ENCODE peak calls at places on chromosomes 3 and 15, in four cellular contexts. N, H, E and Q are unnamed samples.

GRCh38 chr3:140022061-140022781 is 87.2 kb downstream of the CLSTN2 start:
- DNase-seq in N (no peak), H (no peak), E (no peak), Q (no peak)

GRCh38 chr3:76765526-76765925 is 274.4 kb upstream of the ROBO2 start:
- DNase-seq in N (no peak), H (no peak), E (no peak), Q (no peak)

GRCh38 chr15:84112025-84112424 is 123.5 kb upstream of the GOLGA6L4 start:
- DNase-seq in N (no peak), H (no peak), E (peak), Q (no peak)

GRCh38 chr15:99755692-99756409 is 22.6 kb upstream of the LYSMD4 start:
- DNase-seq in N (no peak), H (peak), E (peak), Q (peak)

GRCh38 chr15:101841656-101842055 is 29.7 kb downstream of the OR4F15 start:
- DNase-seq in N (no peak), H (no peak), E (no peak), Q (no peak)

GRCh38 chr15:50127255-50127777 is 8.3 kb upstream of the ATP8B4 start:
- DNase-seq in N (no peak), H (no peak), E (no peak), Q (no peak)

GRCh38 chr15:57914350-57915055 is 151.0 kb downstream of the ALDH1A2 start:
- DNase-seq in N (no peak), H (no peak), E (no peak), Q (no peak)

GRCh38 chr3:177490626-177491025 is 293.3 kb upstream of the TBL1XR1 start:
- DNase-seq in N (no peak), H (no peak), E (no peak), Q (no peak)

GRCh38 chr3:77462951-77463350 is 423.1 kb downstream of the ROBO2 start:
- DNase-seq in N (no peak), H (no peak), E (no peak), Q (no peak)

DNA sequence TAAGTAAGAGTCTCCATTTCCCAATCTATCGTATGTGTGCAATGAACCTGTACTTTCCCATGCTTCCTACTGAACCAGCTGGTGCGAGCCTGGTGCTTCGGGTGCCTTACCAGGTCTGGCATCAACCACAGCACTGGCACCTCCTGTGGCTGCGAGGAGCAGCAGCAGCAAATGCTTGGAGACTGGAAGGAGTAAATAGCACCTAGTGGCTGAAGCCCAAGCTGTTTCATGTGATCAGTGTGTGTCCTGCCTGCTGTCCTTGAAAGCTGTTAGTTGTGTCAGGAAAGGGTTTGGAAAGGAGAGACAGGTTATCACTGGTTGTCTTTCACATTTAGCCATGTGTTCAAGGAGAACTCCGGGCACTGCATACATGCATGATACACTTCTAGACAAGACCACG is 31.8 kb downstream of the PCOLCE2 start:
- DNase-seq in N (no peak), H (peak), E (no peak), Q (no peak)
- TF ChIP-seq CTCF in N (peak), H (peak), E (no peak), Q (no peak)

GRCh38 chr3:125605771-125606170 is 10.5 kb upstream of the OSBPL11 start:
- DNase-seq in N (no peak), H (no peak), E (no peak), Q (no peak)

GRCh38 chr3:125608419-125608818 is 13.1 kb upstream of the OSBPL11 start:
- DNase-seq in N (no peak), H (no peak), E (no peak), Q (no peak)

GRCh38 chr3:125606291-125606690 is 11.0 kb upstream of the OSBPL11 start:
- DNase-seq in N (no peak), H (no peak), E (no peak), Q (no peak)

DNA sequence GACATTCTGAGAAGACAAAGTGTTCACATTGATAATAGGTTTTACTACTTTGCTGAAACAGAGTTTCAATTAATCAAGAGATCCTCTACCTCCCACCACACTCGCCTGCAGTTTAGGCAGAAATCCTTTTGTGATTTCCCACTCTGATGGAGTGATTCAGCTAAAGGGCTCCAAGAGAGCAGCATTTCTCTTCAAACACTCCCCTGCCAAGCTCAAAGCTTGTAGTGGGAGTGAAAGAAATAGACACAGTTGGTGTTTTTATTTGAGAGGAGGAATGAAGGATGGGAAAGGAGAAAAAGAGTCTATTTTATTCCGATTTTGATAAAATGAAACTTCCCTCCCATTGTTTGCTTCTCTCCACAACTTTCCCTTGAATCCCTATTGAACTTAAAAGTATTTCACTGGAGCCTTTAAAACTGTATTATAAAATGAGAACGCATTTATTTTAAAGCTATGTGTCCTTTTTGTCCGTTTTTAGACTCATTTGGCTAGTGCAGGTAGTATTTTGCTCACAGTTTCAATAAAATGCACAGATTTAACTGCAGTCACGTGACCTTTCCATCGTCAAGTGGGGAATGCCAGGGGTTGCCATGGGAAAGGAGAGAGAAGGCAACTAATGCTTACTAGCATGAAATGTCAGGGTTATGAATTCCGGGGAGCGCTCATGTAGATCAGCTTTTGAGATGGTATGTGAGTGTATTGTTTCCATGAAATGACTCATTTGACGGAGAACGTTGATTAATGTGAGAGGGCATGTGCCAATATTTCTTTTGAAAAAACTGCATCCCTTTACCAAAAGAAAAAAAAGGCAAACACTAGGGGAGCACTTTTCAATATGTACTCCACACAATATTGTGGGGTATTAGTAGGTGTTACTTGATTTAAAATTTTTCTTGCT is 7.7 kb upstream of the OSBPL11 start:
- DNase-seq in N (no peak), H (no peak), E (peak), Q (peak)
- TF ChIP-seq CTCF in N (peak), H (no peak), E (peak), Q (peak)

GRCh38 chr15:40320931-40321371 is 2.5 kb upstream of the INAFM2 start:
- DNase-seq in N (no peak), H (no peak), E (peak), Q (no peak)
- TF ChIP-seq CTCF in N (peak), H (peak), E (peak), Q (peak)

GRCh38 chr15:74461847-74462511 is 1.0 kb upstream of the UBL7 start:
- DNase-seq in N (no peak), H (no peak), E (no peak), Q (no peak)

GRCh38 chr15:74463634-74464033 is 2.7 kb upstream of the UBL7 start:
- DNase-seq in N (no peak), H (no peak), E (no peak), Q (no peak)

GRCh38 chr15:74458473-74458872 is 2.5 kb downstream of the UBL7 start:
- DNase-seq in N (no peak), H (no peak), E (no peak), Q (no peak)

GRCh38 chr15:74460298-74460697 is 662 bp downstream of the UBL7 start:
- DNase-seq in N (no peak), H (no peak), E (no peak), Q (no peak)

DNA sequence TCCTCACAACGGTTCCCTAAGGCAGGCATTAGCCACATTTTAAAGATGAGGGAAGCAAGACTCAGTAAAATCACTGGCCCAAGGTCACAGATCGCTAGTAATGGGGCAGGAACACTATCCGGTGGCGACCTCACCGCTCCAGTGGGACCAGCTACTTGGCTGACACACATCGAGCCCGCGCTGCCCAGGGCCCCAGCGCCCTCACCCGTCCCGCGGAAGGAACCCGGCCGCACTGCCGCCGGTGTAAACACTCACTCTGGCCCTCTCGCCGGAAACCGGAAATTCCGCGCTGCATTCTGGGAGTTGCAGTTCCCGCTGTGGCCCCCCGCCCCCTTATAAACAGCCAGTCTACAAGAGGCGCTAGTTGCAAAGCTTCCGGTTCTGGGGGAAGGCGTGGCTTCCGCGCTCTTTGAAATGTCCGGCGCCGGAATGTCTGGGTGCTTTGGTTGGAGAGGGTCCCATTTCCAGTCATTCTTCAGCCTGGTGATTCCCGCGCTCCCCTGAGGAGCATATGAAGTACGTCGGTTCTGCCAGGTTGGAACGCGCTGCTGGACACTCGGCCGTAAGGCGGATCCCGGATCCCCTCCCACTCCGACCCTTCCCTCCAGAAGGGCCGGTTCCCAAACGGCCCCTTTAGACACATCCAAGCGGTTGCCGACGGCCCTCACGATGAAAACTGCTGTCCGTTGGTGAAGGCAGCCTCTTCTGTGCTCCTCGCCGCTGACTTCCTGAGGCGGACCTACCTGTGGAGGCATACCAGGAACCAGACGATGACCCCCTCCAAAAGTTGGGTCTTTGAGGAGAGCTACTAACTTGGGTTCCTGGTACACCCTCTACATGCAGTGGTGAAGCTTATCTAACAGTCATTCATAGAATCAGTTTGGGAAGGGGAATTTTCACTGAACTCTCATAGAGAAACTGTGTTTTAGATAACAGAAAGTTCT is at the start of gene UBL7:
- DNase-seq in N (peak), H (peak), E (peak), Q (peak)
- TF ChIP-seq CTCF in N (no peak), H (no peak), E (peak), Q (peak)

GRCh38 chr3:87307805-87308204 is 31.4 kb upstream of the POU1F1 start:
- DNase-seq in N (no peak), H (no peak), E (no peak), Q (no peak)
- TF ChIP-seq CTCF in N (no peak), H (no peak), E (peak), Q (peak)

DNA sequence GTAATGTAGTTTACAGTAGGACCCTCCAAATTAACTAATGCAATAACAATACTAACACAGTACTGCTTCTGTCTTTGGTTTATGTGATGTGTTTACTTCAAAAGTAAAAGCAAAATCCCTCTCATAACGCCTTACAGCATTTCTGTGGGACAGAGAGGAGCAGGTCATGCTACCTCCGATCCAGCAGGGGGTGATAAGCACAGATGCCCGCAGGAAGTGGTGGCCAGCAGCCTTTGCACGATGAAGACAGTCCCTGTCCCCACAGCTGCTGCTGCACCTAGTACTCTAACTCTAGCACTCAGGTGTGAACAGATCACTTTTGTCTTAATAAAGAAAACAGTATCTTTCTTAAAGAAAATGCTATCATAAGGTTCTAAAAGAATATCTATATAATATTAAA is 38.3 kb downstream of the ANO10 start:
- DNase-seq in N (no peak), H (no peak), E (no peak), Q (no peak)
- TF ChIP-seq CTCF in N (peak), H (no peak), E (no peak), Q (peak)

GRCh38 chr3:100830931-100831330 is 121.6 kb downstream of the TFG start:
- DNase-seq in N (no peak), H (no peak), E (no peak), Q (no peak)
- TF ChIP-seq CTCF in N (no peak), H (no peak), E (no peak), Q (no peak)